ENCODE peak calls at places on chromosomes 5 and 9, in eight cellular contexts. S, J, Y, X, F, K, Q and E are unnamed samples.

GRCh38 chr9:98961513-98962180 is 17.9 kb downstream of the COL15A1 start:
- DNase-seq in Q (no peak), Y (no peak), S (no peak), X (no peak), J (no peak), F (no peak), K (no peak), E (no peak)

GRCh38 chr5:108193021-108193795 is 188.7 kb downstream of the FBXL17 start:
- DNase-seq in X (peak), Y (no peak), F (no peak), K (no peak), J (no peak), Q (no peak), S (no peak), E (no peak)

GRCh38 chr9:127090341-127090985 is 32.0 kb downstream of the ANGPTL2 start:
- DNase-seq in F (no peak), S (no peak), J (no peak), Y (no peak), K (no peak), Q (no peak), X (no peak), E (no peak)

GRCh38 chr5:139137703-139138102 is 60.5 kb downstream of the SIL1 start:
- DNase-seq in Y (no peak), J (peak), X (peak), K (no peak), S (no peak), Q (no peak), F (no peak), E (peak)

GRCh38 chr9:14393382-14393781 is 79.4 kb upstream of the NFIB start:
- DNase-seq in Y (no peak), Q (no peak), K (no peak), J (no peak), F (no peak), S (no peak), X (no peak), E (no peak)

GRCh38 chr5:154508114-154508513 is 30.1 kb upstream of the HAND1 start:
- DNase-seq in Q (no peak), J (no peak), K (no peak), S (no peak), X (no peak), F (no peak), Y (no peak), E (no peak)

GRCh38 chr9:16656432-16657169 is 213.9 kb downstream of the BNC2 start:
- DNase-seq in F (no peak), X (peak), Q (no peak), K (no peak), S (no peak), J (no peak), Y (no peak), E (no peak)

GRCh38 chr9:130908129-130908877 is 11.7 kb upstream of the QRFP start:
- DNase-seq in Y (no peak), J (no peak), Q (no peak), K (no peak), S (no peak), F (no peak), X (no peak), E (no peak)

GRCh38 chr5:75611324-75612210 is at the start of gene ANKDD1B:
- DNase-seq in Q (no peak), F (peak), K (peak), Y (no peak), X (peak), J (peak), S (no peak), E (peak)

GRCh38 chr9:91423785-91424402 is at the start of gene NFIL3:
- DNase-seq in J (peak), S (peak), Q (peak), F (peak), X (peak), K (peak), Y (peak), E (peak)

GRCh38 chr5:140828402-140828737 is 610 bp downstream of the PCDHA6 start:
- DNase-seq in X (no peak), J (no peak), S (no peak), Y (no peak), Q (no peak), F (no peak), K (no peak), E (no peak)

GRCh38 chr5:141632650-141633049 is 4.0 kb downstream of the HDAC3 start:
- DNase-seq in K (no peak), S (no peak), X (no peak), F (no peak), Y (no peak), J (no peak), Q (no peak), E (no peak)

GRCh38 chr5:111781200-111781599 is 24.2 kb upstream of the NREP start:
- DNase-seq in K (peak), S (no peak), X (peak), F (peak), J (peak), Q (no peak), Y (no peak), E (no peak)

GRCh38 chr5:10610058-10610457 is 46.2 kb downstream of the ANKRD33B start:
- DNase-seq in Y (no peak), J (no peak), X (no peak), Q (no peak), F (no peak), S (no peak), K (no peak), E (no peak)

GRCh38 chr9:34825780-34826179 is 115.8 kb upstream of the CCL21 start:
- DNase-seq in J (no peak), S (no peak), Q (no peak), Y (no peak), F (no peak), X (no peak), K (no peak), E (no peak)

GRCh38 chr5:759111-759741 is 25.3 kb downstream of the ZDHHC11B start:
- DNase-seq in F (peak), S (peak), K (peak), J (peak), Q (peak), Y (peak), X (peak), E (peak)

GRCh38 chr9:26524225-26524624 is 368.4 kb downstream of the CAAP1 start:
- DNase-seq in F (no peak), K (no peak), Q (no peak), J (no peak), Y (no peak), X (no peak), S (no peak), E (peak)

GRCh38 chr9:69582544-69583297 is 89.5 kb downstream of the APBA1 start:
- DNase-seq in Q (no peak), K (no peak), Y (no peak), J (no peak), S (no peak), F (peak), X (peak), E (no peak)

GRCh38 chr5:163564321-163564924 is 59.0 kb downstream of the MAT2B start:
- DNase-seq in Y (peak), Q (peak), X (peak), S (peak), K (peak), J (peak), F (peak), E (peak)

GRCh38 chr5:5649641-5650040 is 227.2 kb downstream of the ICE1 start:
- DNase-seq in X (no peak), S (no peak), F (no peak), K (no peak), Q (no peak), Y (no peak), J (no peak), E (no peak)

GRCh38 chr9:21831841-21832509 is 29.5 kb downstream of the MTAP start:
- DNase-seq in X (peak), Q (no peak), J (no peak), Y (peak), K (no peak), F (no peak), S (peak), E (no peak)

GRCh38 chr5:14501353-14502162 is 80.0 kb upstream of the OTULINL start:
- DNase-seq in J (no peak), Q (no peak), Y (no peak), K (no peak), X (peak), S (no peak), F (no peak), E (no peak)

GRCh38 chr9:109499631-109500120 is 1.6 kb upstream of the PTPN3 start:
- DNase-seq in F (peak), K (no peak), J (peak), S (no peak), Y (no peak), X (peak), Q (no peak), E (peak)

GRCh38 chr9:120043448-120043847 is 536.5 kb downstream of the CDK5RAP2 start:
- DNase-seq in Q (no peak), S (no peak), Y (no peak), J (no peak), F (no peak), X (no peak), K (no peak), E (no peak)